ENCODE peak calls at places on chromosomes 1 and 21, in nine cellular contexts. H, Z, M, Q, C, U, B, L and S are unnamed samples.

GRCh38 chr1:59116920-59117542 is 179.9 kb upstream of the FGGY start:
- DNase-seq in H (peak), Z (peak), M (no peak), Q (no peak), C (no peak), U (no peak), B (no peak), L (peak), S (no peak)

GRCh38 chr1:153598309-153599172 is 14.4 kb downstream of the S100A16 start:
- DNase-seq in H (no peak), Z (peak), M (no peak), Q (no peak), C (no peak), U (no peak), B (no peak), L (peak), S (no peak)

GRCh38 chr21:46125846-46126301 is 28.0 kb downstream of the COL6A2 start:
- DNase-seq in H (no peak), Z (peak), M (no peak), Q (no peak), C (peak), U (no peak), B (no peak), L (no peak), S (no peak)

GRCh38 chr1:50329332-50329932 is 93.8 kb downstream of the DMRTA2 start:
- DNase-seq in H (no peak), Z (peak), M (no peak), Q (no peak), C (peak), U (no peak), B (no peak), L (no peak), S (no peak)

GRCh38 chr1:61782771-61783170 is 40.5 kb downstream of the PATJ start:
- DNase-seq in H (no peak), Z (no peak), M (peak), Q (no peak), C (no peak), U (no peak), B (no peak), L (no peak), S (no peak)

GRCh38 chr1:94434339-94435092 is 16.3 kb downstream of the ABCD3 start:
- DNase-seq in H (no peak), Z (no peak), M (no peak), Q (no peak), C (no peak), U (no peak), B (no peak), L (no peak), S (no peak)

GRCh38 chr1:245997471-245998258 is 509.4 kb downstream of the SMYD3 start:
- DNase-seq in H (peak), Z (no peak), M (no peak), Q (no peak), C (no peak), U (no peak), B (peak), L (peak), S (no peak)

GRCh38 chr1:243930822-243931671 is 81.0 kb upstream of the AKT3 start:
- DNase-seq in H (no peak), Z (peak), M (no peak), Q (no peak), C (no peak), U (no peak), B (no peak), L (peak), S (no peak)

GRCh38 chr1:29193879-29194455 is 12.3 kb upstream of the SRSF4 start:
- DNase-seq in H (no peak), Z (no peak), M (no peak), Q (no peak), C (no peak), U (no peak), B (no peak), L (no peak), S (no peak)

GRCh38 chr1:231844986-231845502 is 218.5 kb downstream of the DISC1 start:
- DNase-seq in H (no peak), Z (no peak), M (no peak), Q (no peak), C (no peak), U (no peak), B (no peak), L (no peak), S (no peak)

GRCh38 chr1:181094813-181095212 is 6.3 kb downstream of the IER5 start:
- DNase-seq in H (peak), Z (no peak), M (no peak), Q (no peak), C (no peak), U (no peak), B (no peak), L (peak), S (peak)

GRCh38 chr1:226912587-226913176 is 27.4 kb upstream of the COQ8A start:
- DNase-seq in H (peak), Z (peak), M (peak), Q (no peak), C (peak), U (peak), B (peak), L (no peak), S (no peak)

GRCh38 chr1:94863919-94864318 is 43.8 kb downstream of the SLC44A3 start:
- DNase-seq in H (peak), Z (no peak), M (no peak), Q (no peak), C (no peak), U (peak), B (no peak), L (peak), S (peak)

GRCh38 chr1:226276077-226276682 is 32.8 kb downstream of the LIN9 start:
- DNase-seq in H (no peak), Z (no peak), M (no peak), Q (no peak), C (no peak), U (no peak), B (no peak), L (no peak), S (no peak)

GRCh38 chr1:116370186-116370585 is 2.9 kb upstream of the ATP1A1 start:
- DNase-seq in H (no peak), Z (no peak), M (no peak), Q (no peak), C (no peak), U (no peak), B (no peak), L (no peak), S (no peak)

GRCh38 chr1:214983126-214983869 is 99.2 kb upstream of the KCNK2 start:
- DNase-seq in H (peak), Z (no peak), M (no peak), Q (no peak), C (no peak), U (no peak), B (no peak), L (peak), S (no peak)

GRCh38 chr1:184616504-184616903 is 138.2 kb downstream of the EDEM3 start:
- DNase-seq in H (no peak), Z (no peak), M (no peak), Q (no peak), C (no peak), U (no peak), B (no peak), L (no peak), S (no peak)

GRCh38 chr1:108830119-108831008 is 26.5 kb downstream of the AKNAD1 start:
- DNase-seq in H (peak), Z (no peak), M (no peak), Q (peak), C (peak), U (peak), B (peak), L (peak), S (peak)

GRCh38 chr1:6269997-6270401 is 9.1 kb upstream of the GPR153 start:
- DNase-seq in H (no peak), Z (no peak), M (no peak), Q (no peak), C (peak), U (no peak), B (no peak), L (no peak), S (no peak)

GRCh38 chr1:47921935-47922415 is 75.2 kb downstream of the TRABD2B start:
- DNase-seq in H (no peak), Z (no peak), M (no peak), Q (no peak), C (no peak), U (no peak), B (no peak), L (no peak), S (no peak)

GRCh38 chr1:115655916-115656315 is 14.1 kb downstream of the VANGL1 start:
- DNase-seq in H (no peak), Z (no peak), M (no peak), Q (no peak), C (no peak), U (no peak), B (no peak), L (no peak), S (no peak)

GRCh38 chr1:112335351-112335750 is 60.7 kb upstream of the CTTNBP2NL start:
- DNase-seq in H (peak), Z (no peak), M (no peak), Q (no peak), C (no peak), U (no peak), B (no peak), L (no peak), S (no peak)

GRCh38 chr1:85027242-85027983 is 20.9 kb downstream of the MCOLN3 start:
- DNase-seq in H (peak), Z (no peak), M (no peak), Q (no peak), C (no peak), U (peak), B (no peak), L (no peak), S (no peak)